ENCODE peak calls at places on chromosomes 1 and 21, in nine cellular contexts. C, O, T, M, Z, H, L, K and V are unnamed samples. For H3K27me3, the result is how much of the 10 kb centered on the place peaks cover.

GRCh38 chr1:33015216-33015615 is 21.5 kb downstream of the AK2 start:
- DNase-seq in C (no peak), O (no peak), T (no peak), M (peak), Z (no peak), H (no peak), L (no peak), K (no peak), V (no peak)

GRCh38 chr1:226870323-226871046 is at the start of gene PSEN2:
- DNase-seq in C (peak), O (peak), T (peak), M (peak), Z (peak), H (peak), L (peak), K (peak), V (peak)

GRCh38 chr1:113887776-113888175 is 395 bp upstream of the BCL2L15 start:
- DNase-seq in C (no peak), O (no peak), T (no peak), M (no peak), Z (peak), H (no peak), L (no peak), K (no peak), V (no peak)

GRCh38 chr1:17596186-17596585 is 56.7 kb downstream of the ARHGEF10L start:
- DNase-seq in C (no peak), O (no peak), T (no peak), M (no peak), Z (no peak), H (no peak), L (no peak), K (no peak), V (no peak)

GRCh38 chr1:181318858-181319235 is 164.5 kb upstream of the CACNA1E start:
- DNase-seq in C (no peak), O (no peak), T (no peak), M (no peak), Z (no peak), H (no peak), L (no peak), K (no peak), V (no peak)

GRCh38 chr1:207069858-207070506 is 16.9 kb downstream of the PFKFB2 start:
- DNase-seq in C (no peak), O (no peak), T (no peak), M (no peak), Z (no peak), H (no peak), L (peak), K (peak), V (no peak)

GRCh38 chr1:53475661-53476060 is 16.5 kb downstream of the DMRTB1 start:
- DNase-seq in C (no peak), O (no peak), T (no peak), M (no peak), Z (no peak), H (peak), L (no peak), K (no peak), V (peak)

GRCh38 chr1:66197785-66198184 is 336.2 kb upstream of the SGIP1 start:
- DNase-seq in C (no peak), O (no peak), T (no peak), M (no peak), Z (no peak), H (no peak), L (no peak), K (no peak), V (no peak)

GRCh38 chr1:2934642-2935081 is 86.6 kb upstream of the ACTRT2 start:
- DNase-seq in C (no peak), O (no peak), T (no peak), M (no peak), Z (no peak), H (no peak), L (no peak), K (peak), V (no peak)

GRCh38 chr1:9865745-9866144 is 42.0 kb upstream of the CLSTN1 start:
- DNase-seq in C (no peak), O (no peak), T (no peak), M (no peak), Z (no peak), H (no peak), L (no peak), K (peak), V (no peak)
- H3K27ac ChIP-seq in C (no peak), O (no peak), T (no peak), M (no peak), Z (no peak), H (no peak), L (peak), K (no peak), V (no peak)

GRCh38 chr1:69648486-69648885 is 80.8 kb downstream of the LRRC7 start:
- DNase-seq in C (no peak), O (no peak), T (no peak), M (no peak), Z (no peak), H (no peak), L (no peak), K (no peak), V (no peak)

GRCh38 chr1:69649383-69649782 is 81.7 kb downstream of the LRRC7 start:
- DNase-seq in C (no peak), O (no peak), T (no peak), M (no peak), Z (no peak), H (no peak), L (no peak), K (no peak), V (no peak)

GRCh38 chr1:69645477-69645876 is 77.8 kb downstream of the LRRC7 start:
- DNase-seq in C (no peak), O (no peak), T (no peak), M (no peak), Z (no peak), H (no peak), L (no peak), K (no peak), V (no peak)
- H3K27me3 ChIP-seq in C (under half), O (under half), T (under half), M (under half), Z (under half), H (under half), L (under half), K (under half), V (under half)

DNA sequence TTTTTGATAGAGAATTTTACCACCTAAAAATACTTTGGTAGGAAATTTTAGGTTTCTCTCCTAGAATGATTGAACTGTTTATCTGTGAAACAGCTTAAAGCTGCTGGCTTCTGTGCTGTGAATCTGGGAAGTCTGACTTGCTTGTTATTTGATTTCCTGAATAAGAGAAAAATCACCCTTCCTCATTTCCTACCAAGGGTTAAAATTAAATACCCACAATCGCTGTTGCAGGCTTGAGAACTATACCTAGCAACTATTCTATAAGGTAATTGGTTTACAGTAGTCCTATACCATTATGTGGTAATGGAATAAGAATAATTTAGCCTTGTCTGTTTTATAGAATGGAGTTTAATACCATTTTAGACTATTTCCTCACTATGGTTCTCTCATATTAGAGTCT is 198.8 kb upstream of the CACYBP start:
- DNase-seq in C (no peak), O (no peak), T (no peak), M (no peak), Z (no peak), H (no peak), L (no peak), K (no peak), V (no peak)
- H3K27ac ChIP-seq in C (no peak), O (no peak), T (no peak), M (no peak), Z (no peak), H (no peak), L (no peak), K (no peak), V (no peak)

DNA sequence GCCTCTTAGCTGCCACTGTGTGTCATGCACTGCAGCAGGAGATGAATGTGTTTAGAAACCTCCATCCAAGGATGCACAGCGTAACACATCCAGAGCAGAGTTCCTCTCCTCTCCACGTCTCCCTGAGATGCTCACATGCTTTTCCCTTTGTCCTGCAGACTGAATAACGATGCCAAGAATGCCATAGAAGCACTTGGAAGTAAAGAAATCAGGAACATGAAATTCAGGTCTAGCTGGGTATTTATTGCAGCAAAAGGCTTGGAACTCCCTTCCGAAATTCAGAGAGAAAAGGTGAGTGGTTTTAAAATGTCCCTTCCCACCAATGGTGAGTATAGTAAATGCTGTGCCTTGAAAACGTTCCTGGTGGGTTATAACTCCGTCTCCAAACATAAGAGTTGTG is 13.4 kb upstream of the MX2 start:
- DNase-seq in C (no peak), O (no peak), T (no peak), M (no peak), Z (peak), H (no peak), L (no peak), K (no peak), V (no peak)
- H3K27me3 ChIP-seq in C (under half), O (under half), T (under half), M (under half), Z (under half), H (under half), L (under half), K (under half), V (under half)

DNA sequence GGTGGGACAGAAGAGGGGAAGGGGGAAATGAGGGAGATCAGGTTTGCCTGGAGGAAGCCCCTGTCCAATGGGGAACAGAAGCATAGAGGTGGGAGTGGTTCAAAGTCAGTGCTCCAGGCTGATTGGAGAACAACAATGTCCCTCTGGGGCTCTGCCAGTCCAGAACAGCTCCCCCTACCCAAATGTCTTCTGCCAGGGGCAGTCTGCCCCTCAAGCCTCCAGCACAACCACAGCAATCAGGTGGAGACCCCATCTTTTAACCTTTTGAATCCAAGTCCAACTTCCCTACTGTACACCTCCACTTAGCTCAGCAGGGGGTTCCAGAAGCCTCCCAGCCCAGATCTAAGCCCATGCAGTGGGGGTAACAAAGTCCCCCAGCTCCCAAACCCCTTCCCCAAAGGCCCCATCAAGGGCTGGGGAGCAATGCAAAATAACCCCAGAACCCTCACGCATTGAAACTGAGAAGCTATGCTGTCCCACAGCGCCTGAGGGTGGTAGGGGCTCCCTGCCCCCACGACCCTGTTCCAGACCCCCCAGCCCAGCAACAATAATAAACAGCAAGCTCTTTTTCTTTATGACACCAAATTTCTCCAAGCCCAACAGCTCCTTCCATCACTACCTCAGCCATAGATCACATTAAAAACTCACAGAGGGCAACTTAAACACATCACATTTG is 3.3 kb downstream of the AHDC1 start:
- DNase-seq in C (no peak), O (no peak), T (no peak), M (no peak), Z (no peak), H (no peak), L (no peak), K (no peak), V (no peak)
- H3K27ac ChIP-seq in C (no peak), O (no peak), T (peak), M (peak), Z (no peak), H (peak), L (peak), K (peak), V (peak)

GRCh38 chr1:94117250-94117851 is 3.6 kb downstream of the ABCA4 start:
- DNase-seq in C (no peak), O (no peak), T (no peak), M (peak), Z (no peak), H (peak), L (no peak), K (peak), V (no peak)

GRCh38 chr1:94113592-94114322 is 7.2 kb downstream of the ABCA4 start:
- DNase-seq in C (no peak), O (no peak), T (no peak), M (no peak), Z (no peak), H (peak), L (no peak), K (no peak), V (no peak)

GRCh38 chr1:94115254-94115899 is 5.6 kb downstream of the ABCA4 start:
- DNase-seq in C (no peak), O (no peak), T (no peak), M (no peak), Z (no peak), H (peak), L (no peak), K (no peak), V (no peak)

GRCh38 chr1:94118013-94118412 is 2.9 kb downstream of the ABCA4 start:
- DNase-seq in C (no peak), O (no peak), T (no peak), M (no peak), Z (no peak), H (no peak), L (no peak), K (peak), V (no peak)

GRCh38 chr1:94115900-94116436 is 5.0 kb downstream of the ABCA4 start:
- DNase-seq in C (no peak), O (no peak), T (no peak), M (no peak), Z (no peak), H (peak), L (no peak), K (peak), V (no peak)
- H3K27me3 ChIP-seq in C (under half), O (under half), T (under half), M (under half), Z (under half), H (under half), L (under half), K (under half), V (under half)

GRCh38 chr1:6915999-6916565 is 130.8 kb downstream of the CAMTA1 start:
- DNase-seq in C (no peak), O (no peak), T (no peak), M (no peak), Z (no peak), H (no peak), L (no peak), K (no peak), V (no peak)

GRCh38 chr1:6914646-6915178 is 129.5 kb downstream of the CAMTA1 start:
- DNase-seq in C (no peak), O (no peak), T (no peak), M (no peak), Z (no peak), H (no peak), L (no peak), K (no peak), V (no peak)

GRCh38 chr1:6918908-6919511 is 133.8 kb downstream of the CAMTA1 start:
- DNase-seq in C (no peak), O (no peak), T (no peak), M (no peak), Z (no peak), H (no peak), L (no peak), K (no peak), V (no peak)

GRCh38 chr1:6917067-6917466 is 131.8 kb downstream of the CAMTA1 start:
- DNase-seq in C (no peak), O (no peak), T (no peak), M (no peak), Z (no peak), H (no peak), L (no peak), K (no peak), V (no peak)

GRCh38 chr1:6918286-6918907 is 133.1 kb downstream of the CAMTA1 start:
- DNase-seq in C (no peak), O (no peak), T (no peak), M (no peak), Z (no peak), H (no peak), L (no peak), K (no peak), V (no peak)
- H3K27ac ChIP-seq in C (no peak), O (no peak), T (no peak), M (no peak), Z (no peak), H (no peak), L (no peak), K (no peak), V (no peak)

DNA sequence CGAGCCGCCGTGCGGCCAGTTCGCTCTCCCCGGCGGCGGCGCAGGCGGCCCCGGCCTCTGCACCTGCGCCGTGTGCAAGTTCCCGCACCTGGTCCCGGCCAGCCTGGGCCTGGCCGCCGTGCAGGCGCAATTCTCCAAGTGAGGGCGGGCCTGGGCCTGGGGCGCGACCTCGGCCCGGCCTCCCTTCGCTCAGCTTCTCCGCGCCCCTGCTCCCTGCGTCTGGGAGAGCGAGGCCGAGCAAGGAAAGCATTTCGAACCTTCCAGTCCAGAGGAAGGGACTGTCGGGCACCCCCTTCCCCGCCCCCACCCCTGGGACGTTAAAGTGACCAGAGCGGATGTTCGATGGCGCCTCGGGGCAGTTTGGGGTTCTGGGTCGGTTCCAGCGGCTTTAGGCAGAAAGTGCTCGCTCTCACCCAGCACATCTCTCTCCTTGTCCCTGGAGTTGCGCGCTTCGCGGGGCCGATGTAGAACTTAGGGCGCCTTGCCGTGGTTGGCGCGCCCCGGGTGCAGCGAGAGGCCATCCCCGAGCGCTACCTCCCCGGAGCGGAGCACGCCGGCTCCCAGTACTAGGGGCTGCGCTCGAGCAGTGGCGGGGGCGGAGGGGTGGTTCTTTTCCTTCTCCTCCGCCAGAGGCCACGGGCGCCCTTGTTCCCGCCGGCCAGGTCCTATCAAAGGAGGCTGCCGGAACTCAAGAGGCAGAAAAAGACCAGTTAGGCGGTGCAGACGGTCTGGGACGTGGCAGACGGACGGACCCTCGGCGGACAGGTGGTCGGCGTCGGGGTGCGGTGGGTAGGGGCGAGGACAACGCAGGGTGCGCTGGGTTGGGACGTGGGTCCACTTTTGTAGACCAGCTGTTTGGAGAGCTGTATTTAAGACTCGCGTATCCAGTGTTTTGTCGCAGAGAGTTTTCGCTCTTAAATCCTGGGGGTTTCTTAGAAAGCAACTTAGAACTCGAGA is 1.3 kb downstream of the OLIG1 start:
- DNase-seq in C (no peak), O (no peak), T (no peak), M (peak), Z (no peak), H (no peak), L (no peak), K (peak), V (no peak)
- H3K27me3 ChIP-seq in C (under half), O (half or more), T (half or more), M (under half), Z (half or more), H (half or more), L (half or more), K (half or more), V (half or more)